ENCODE peak calls at places on chromosome 18, in four cellular contexts. One of them, this sample, is unnamed.

GRCh38 chr18:44651453-44651852 is 29.2 kb upstream of the SETBP1 start:
- DNase-seq in HepG2: no peak
- DNase-seq in GM12878: no peak
- DNase-seq in K562: peak; percentile 4
- DNase-seq in this sample: peak; percentile 25

GRCh38 chr18:5851998-5852397 is 43.3 kb downstream of the TMEM200C start:
- DNase-seq in HepG2: no peak
- DNase-seq in GM12878: no peak
- DNase-seq in K562: no peak
- DNase-seq in this sample: no peak

GRCh38 chr18:22113144-22113813 is 56.1 kb upstream of the GATA6 start:
- DNase-seq in HepG2: peak; percentile 21
- DNase-seq in GM12878: no peak
- DNase-seq in K562: no peak
- DNase-seq in this sample: no peak

GRCh38 chr18:48834421-48835011 is 116.2 kb downstream of the SMAD7 start:
- DNase-seq in HepG2: no peak
- DNase-seq in GM12878: peak; percentile 81
- DNase-seq in K562: no peak
- DNase-seq in this sample: peak; percentile 61

GRCh38 chr18:37403100-37403781 is 162.4 kb downstream of the CELF4 start:
- DNase-seq in HepG2: no peak
- DNase-seq in GM12878: no peak
- DNase-seq in K562: no peak
- DNase-seq in this sample: no peak

GRCh38 chr18:50928551-50928950 is 39.3 kb upstream of the ELAC1 start:
- DNase-seq in HepG2: no peak
- DNase-seq in GM12878: no peak
- DNase-seq in K562: no peak
- DNase-seq in this sample: no peak

GRCh38 chr18:57004366-57005121 is 142.3 kb upstream of the BOD1L2 start:
- DNase-seq in HepG2: peak; percentile 27
- DNase-seq in GM12878: peak; percentile 63
- DNase-seq in K562: no peak
- DNase-seq in this sample: no peak

GRCh38 chr18:59109375-59109774 is 30.3 kb upstream of the SEC11C start:
- DNase-seq in HepG2: no peak
- DNase-seq in GM12878: no peak
- DNase-seq in K562: no peak
- DNase-seq in this sample: no peak

GRCh38 chr18:10432781-10433180 is 21.7 kb upstream of the APCDD1 start:
- DNase-seq in HepG2: no peak
- DNase-seq in GM12878: no peak
- DNase-seq in K562: no peak
- DNase-seq in this sample: no peak

GRCh38 chr18:74914052-74914591 is 294.8 kb downstream of the PTGR3 start:
- DNase-seq in HepG2: no peak
- DNase-seq in GM12878: no peak
- DNase-seq in K562: no peak
- DNase-seq in this sample: no peak

GRCh38 chr18:63002305-63002704 is 287.0 kb downstream of the PHLPP1 start:
- DNase-seq in HepG2: no peak
- DNase-seq in GM12878: no peak
- DNase-seq in K562: no peak
- DNase-seq in this sample: no peak

GRCh38 chr18:75139226-75139911 is 69.6 kb downstream of the PTGR3 start:
- DNase-seq in HepG2: no peak
- DNase-seq in GM12878: no peak
- DNase-seq in K562: no peak
- DNase-seq in this sample: no peak

GRCh38 chr18:9289698-9290097 is 44.9 kb upstream of the TWSG1 start:
- DNase-seq in HepG2: no peak
- DNase-seq in GM12878: no peak
- DNase-seq in K562: no peak
- DNase-seq in this sample: no peak

GRCh38 chr18:21486905-21487437 is 113.5 kb downstream of the ESCO1 start:
- DNase-seq in HepG2: no peak
- DNase-seq in GM12878: no peak
- DNase-seq in K562: no peak
- DNase-seq in this sample: no peak

GRCh38 chr18:42053188-42053781 is 98.3 kb downstream of the PIK3C3 start:
- DNase-seq in HepG2: peak; percentile 34
- DNase-seq in GM12878: peak; percentile 4
- DNase-seq in K562: peak; percentile 23
- DNase-seq in this sample: peak; percentile 33

GRCh38 chr18:48028081-48028480 is 97.6 kb upstream of the SMAD2 start:
- DNase-seq in HepG2: no peak
- DNase-seq in GM12878: no peak
- DNase-seq in K562: no peak
- DNase-seq in this sample: no peak

GRCh38 chr18:45772081-45772480 is 48.1 kb downstream of the SLC14A1 start:
- DNase-seq in HepG2: no peak
- DNase-seq in GM12878: no peak
- DNase-seq in K562: no peak
- DNase-seq in this sample: no peak

GRCh38 chr18:7572837-7573236 is 5.7 kb downstream of the PTPRM start:
- DNase-seq in HepG2: no peak
- DNase-seq in GM12878: peak; percentile 23
- DNase-seq in K562: no peak
- DNase-seq in this sample: no peak

GRCh38 chr18:8478166-8478967 is 130.9 kb upstream of the RAB12 start:
- DNase-seq in HepG2: peak; percentile 40
- DNase-seq in GM12878: no peak
- DNase-seq in K562: peak; percentile 91
- DNase-seq in this sample: peak; percentile 67

GRCh38 chr18:24567199-24567598 is 106.8 kb downstream of the HRH4 start:
- DNase-seq in HepG2: no peak
- DNase-seq in GM12878: no peak
- DNase-seq in K562: no peak
- DNase-seq in this sample: no peak

GRCh38 chr18:64017870-64018269 is 48.0 kb downstream of the SERPINB8 start:
- DNase-seq in HepG2: peak; percentile 23
- DNase-seq in GM12878: no peak
- DNase-seq in K562: no peak
- DNase-seq in this sample: peak; percentile 20

GRCh38 chr18:13036622-13037320 is 45.6 kb downstream of the CEP192 start:
- DNase-seq in HepG2: no peak
- DNase-seq in GM12878: no peak
- DNase-seq in K562: no peak
- DNase-seq in this sample: no peak
- TF ChIP-seq EP300 in HepG2: no peak
- TF ChIP-seq EP300 in GM12878: no peak
- TF ChIP-seq EP300 in K562: no peak
- TF ChIP-seq EP300 in this sample: no peak

DNA sequence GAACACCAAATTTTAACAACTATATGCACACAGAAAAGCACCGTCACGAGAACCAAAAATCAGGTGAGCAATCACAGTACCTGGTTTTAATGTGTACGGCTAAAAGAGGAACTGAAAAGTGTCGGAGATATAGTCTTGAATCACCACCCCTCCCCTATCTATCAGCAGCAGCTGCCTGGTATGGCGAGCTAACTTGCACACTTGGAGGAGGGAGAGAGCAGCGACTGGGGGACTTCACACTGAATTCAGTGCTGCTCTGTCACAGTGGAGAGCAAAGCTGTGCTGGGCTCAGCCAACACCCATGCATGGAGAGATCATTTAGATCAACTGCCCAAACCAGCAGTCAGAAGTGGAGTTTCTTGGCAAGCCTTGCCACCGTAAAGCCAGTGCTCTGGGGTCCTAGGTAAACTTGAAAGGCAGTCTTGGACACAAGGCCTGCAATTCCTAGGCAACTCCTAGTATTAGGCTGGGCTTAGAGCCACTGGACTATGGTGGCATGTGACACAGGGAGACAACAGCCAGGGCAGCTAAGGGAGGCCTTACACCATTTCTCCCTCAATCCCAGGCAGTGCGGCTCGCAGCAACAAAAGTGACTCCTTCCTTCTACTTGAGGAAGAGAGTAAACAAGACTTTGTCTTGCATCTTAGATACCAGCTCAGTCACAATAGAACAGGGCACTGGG is 89.2 kb upstream of the CD226 start:
- DNase-seq in HepG2: no peak
- DNase-seq in GM12878: peak; percentile 79
- DNase-seq in K562: peak; percentile 10
- DNase-seq in this sample: no peak
- TF ChIP-seq JUNB in HepG2: no peak
- TF ChIP-seq JUNB in GM12878: peak; percentile 86
- TF ChIP-seq JUNB in K562: no peak
- TF ChIP-seq JUNB in this sample: no peak

GRCh38 chr18:3526421-3527354 is 76.7 kb downstream of the TGIF1 start:
- DNase-seq in HepG2: peak; percentile 77
- DNase-seq in GM12878: peak; percentile 35
- DNase-seq in K562: peak; percentile 79
- DNase-seq in this sample: no peak

GRCh38 chr18:3529077-3529476 is 79.1 kb downstream of the TGIF1 start:
- DNase-seq in HepG2: no peak
- DNase-seq in GM12878: no peak
- DNase-seq in K562: no peak
- DNase-seq in this sample: no peak

GRCh38 chr18:3528251-3528650 is 78.3 kb downstream of the TGIF1 start:
- DNase-seq in HepG2: no peak
- DNase-seq in GM12878: no peak
- DNase-seq in K562: no peak
- DNase-seq in this sample: no peak

GRCh38 chr18:3524706-3525105 is 74.7 kb downstream of the TGIF1 start:
- DNase-seq in HepG2: no peak
- DNase-seq in GM12878: no peak
- DNase-seq in K562: no peak
- DNase-seq in this sample: no peak

GRCh38 chr18:3525870-3526420 is 76.0 kb downstream of the TGIF1 start:
- DNase-seq in HepG2: no peak
- DNase-seq in GM12878: peak; percentile 65
- DNase-seq in K562: peak; percentile 46
- DNase-seq in this sample: no peak
- TF ChIP-seq CTCF in HepG2: no peak
- TF ChIP-seq CTCF in GM12878: no peak
- TF ChIP-seq CTCF in K562: no peak
- TF ChIP-seq CTCF in this sample: no peak

DNA sequence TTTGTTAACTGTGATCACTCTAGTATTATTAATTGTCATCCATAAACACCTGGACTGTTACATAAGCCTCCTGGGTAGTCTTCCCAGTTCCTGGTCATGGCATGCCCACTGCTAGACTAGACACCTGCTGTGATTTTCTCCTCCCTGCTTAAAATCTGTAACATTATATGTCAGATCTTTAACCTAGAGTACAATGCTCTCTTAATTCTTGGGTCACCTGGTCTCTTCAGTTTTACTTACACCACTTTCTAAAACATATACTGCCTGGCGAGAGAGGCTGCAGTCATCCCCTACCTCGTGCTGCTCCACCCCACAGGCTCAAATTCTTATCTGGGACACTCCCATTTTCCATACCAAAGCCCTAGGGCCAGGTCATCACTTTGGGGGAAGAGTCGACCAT is 161.3 kb downstream of the CDH2 start:
- DNase-seq in HepG2: no peak
- DNase-seq in GM12878: no peak
- DNase-seq in K562: no peak
- DNase-seq in this sample: no peak
- TF ChIP-seq EP300 in HepG2: no peak
- TF ChIP-seq EP300 in GM12878: no peak
- TF ChIP-seq EP300 in K562: no peak
- TF ChIP-seq EP300 in this sample: no peak